ENCODE peak calls at places on chromosomes 7 and 10, in five cellular contexts. J is M059J, P is KG1, B is renal cortical epithelial cell, Z is endodermal cell. Q is an unnamed sample.

GRCh38 chr7:19957664-19958063 is 184.2 kb upstream of the TMEM196 start:
- DNase-seq in Z (no peak), P (no peak), B (no peak), J (peak), Q (no peak)

GRCh38 chr10:46550076-46550790 is 6.2 kb downstream of the GPRIN2 start:
- DNase-seq in Z (peak), J (no peak), B (no peak), P (no peak), Q (no peak)

GRCh38 chr7:91949221-91950009 is 8.8 kb downstream of the AKAP9 start:
- DNase-seq in B (peak), J (peak), Z (no peak), P (no peak), Q (peak)

GRCh38 chr10:33306756-33307519 is 27.5 kb downstream of the NRP1 start:
- DNase-seq in P (no peak), Z (no peak), B (no peak), J (no peak), Q (no peak)

GRCh38 chr7:100441641-100442535 is 5.6 kb upstream of the PPP1R35 start:
- DNase-seq in B (no peak), P (no peak), J (no peak), Z (no peak), Q (no peak)

GRCh38 chr7:42070068-42070467 is 166.9 kb downstream of the GLI3 start:
- DNase-seq in J (peak), P (no peak), B (peak), Z (no peak), Q (no peak)

GRCh38 chr7:27150568-27151340 is 1.6 kb downstream of the HOXA3 start:
- DNase-seq in Z (peak), J (peak), P (no peak), B (no peak), Q (peak)

GRCh38 chr7:50805425-50806130 is 22.9 kb upstream of the GRB10 start:
- DNase-seq in Z (no peak), B (peak), P (no peak), J (peak), Q (no peak)

GRCh38 chr10:77493851-77494788 is 143.5 kb downstream of the KCNMA1 start:
- DNase-seq in B (peak), P (no peak), Z (peak), J (peak), Q (no peak)